ENCODE peak calls at places on chromosomes 13 and 19, in five cellular contexts. U is naive thymus-derived CD8-positive, alpha-beta T cell; B is thoracic aorta; Z is epithelial cell of prostate; K is iPS DF 6.9. L is an unnamed sample.
A peak's percentile ranks its signal among the peaks of the same experiment; 100 is the strongest.

GRCh38 chr19:28242317-28242927 is 970.5 kb downstream of the UQCRFS1 start:
- DNase-seq in U (no peak), B (no peak), Z (no peak), K (peak; percentile 50), L (no peak)

GRCh38 chr19:42250249-42250665 is 4.7 kb downstream of the ERF start:
- DNase-seq in U (no peak), B (no peak), Z (no peak), K (no peak), L (no peak)

GRCh38 chr19:1376415-1376805 is 7.3 kb upstream of the NDUFS7 start:
- DNase-seq in U (no peak), B (no peak), Z (no peak), K (no peak), L (no peak)

GRCh38 chr19:55647732-55648656 is at the start of gene CCDC106:
- DNase-seq in U (peak; percentile 36), B (no peak), Z (no peak), K (no peak), L (peak; percentile 34)

GRCh38 chr13:51330741-51331140 is 8.8 kb upstream of the SERPINE3 start:
- DNase-seq in U (no peak), B (no peak), Z (no peak), K (no peak), L (no peak)

GRCh38 chr19:52941941-52942370 is 18.7 kb upstream of the ZNF888 start:
- DNase-seq in U (no peak), B (no peak), Z (no peak), K (no peak), L (no peak)

GRCh38 chr13:106186366-106187030 is 349.0 kb downstream of the EFNB2 start:
- DNase-seq in U (no peak), B (no peak), Z (no peak), K (no peak), L (no peak)

GRCh38 chr19:4619668-4620294 is 19.5 kb upstream of the TNFAIP8L1 start:
- DNase-seq in U (no peak), B (no peak), Z (no peak), K (no peak), L (no peak)

GRCh38 chr19:55266404-55266803 is 7.6 kb upstream of the PPP6R1 start:
- DNase-seq in U (no peak), B (no peak), Z (no peak), K (no peak), L (no peak)

GRCh38 chr13:51523082-51523518 is 61.2 kb upstream of the WDFY2 start:
- DNase-seq in U (no peak), B (no peak), Z (peak; percentile 41), K (no peak), L (no peak)

GRCh38 chr19:43883864-43884263 is 51.2 kb downstream of the ZNF45 start:
- DNase-seq in U (no peak), B (no peak), Z (no peak), K (no peak), L (no peak)

GRCh38 chr19:7928741-7929701 is 3.1 kb upstream of the CTXN1 start:
- DNase-seq in U (peak; percentile 76), B (no peak), Z (peak; percentile 49), K (no peak), L (peak; percentile 49)

GRCh38 chr19:10299545-10300458 is 9.8 kb downstream of the ZGLP1 start:
- DNase-seq in U (no peak), B (no peak), Z (no peak), K (no peak), L (no peak)

GRCh38 chr13:50485979-50486935 is 357.2 kb downstream of the DLEU7 start:
- DNase-seq in U (no peak), B (no peak), Z (no peak), K (no peak), L (no peak)

GRCh38 chr13:32881074-32881791 is 135.0 kb upstream of the KL start:
- DNase-seq in U (no peak), B (no peak), Z (no peak), K (no peak), L (no peak)

GRCh38 chr13:44132710-44133109 is 240.9 kb upstream of the SERP2 start:
- DNase-seq in U (no peak), B (peak; percentile 59), Z (no peak), K (no peak), L (no peak)

GRCh38 chr19:40663712-40664692 is 26.4 kb downstream of the NUMBL start:
- DNase-seq in U (no peak), B (no peak), Z (no peak), K (no peak), L (no peak)

GRCh38 chr13:49954674-49955455 is 18.7 kb upstream of the SPRYD7 start:
- DNase-seq in U (no peak), B (no peak), Z (no peak), K (no peak), L (no peak)

GRCh38 chr13:41985788-41986508 is 25.0 kb upstream of the VWA8 start:
- DNase-seq in U (no peak), B (no peak), Z (no peak), K (no peak), L (no peak)

GRCh38 chr13:75813323-75813722 is 177.2 kb downstream of the LMO7 start:
- DNase-seq in U (no peak), B (no peak), Z (no peak), K (no peak), L (no peak)

GRCh38 chr19:934865-935422 is 9.1 kb downstream of the ARID3A start:
- DNase-seq in U (no peak), B (no peak), Z (no peak), K (no peak), L (no peak)

GRCh38 chr19:46297700-46298476 is 1.0 kb downstream of the HIF3A start:
- DNase-seq in U (no peak), B (peak; percentile 47), Z (no peak), K (no peak), L (no peak)

GRCh38 chr19:6521718-6522646 is 8.8 kb upstream of the TNFSF9 start:
- DNase-seq in U (no peak), B (no peak), Z (no peak), K (no peak), L (no peak)

GRCh38 chr13:77339408-77339807 is 12.5 kb upstream of the MYCBP2 start:
- DNase-seq in U (no peak), B (no peak), Z (no peak), K (no peak), L (no peak)

GRCh38 chr13:37443538-37443937 is 155.0 kb downstream of the POSTN start:
- DNase-seq in U (no peak), B (no peak), Z (peak; percentile 93), K (no peak), L (no peak)

GRCh38 chr13:80011448-80012212 is 329.3 kb downstream of the SPRY2 start:
- DNase-seq in U (no peak), B (no peak), Z (no peak), K (no peak), L (no peak)

GRCh38 chr19:54155694-54156093 is 3.8 kb downstream of the LENG1 start:
- DNase-seq in U (no peak), B (no peak), Z (no peak), K (no peak), L (no peak)

GRCh38 chr19:22622901-22623840 is 11.0 kb upstream of the ZNF492 start:
- DNase-seq in U (no peak), B (no peak), Z (no peak), K (no peak), L (no peak)

GRCh38 chr13:57634829-57635165 is 3.3 kb downstream of the PCDH17 start:
- DNase-seq in U (no peak), B (no peak), Z (no peak), K (no peak), L (no peak)

GRCh38 chr19:46442808-46443450 is 14.2 kb upstream of the PNMA8C start:
- DNase-seq in U (no peak), B (no peak), Z (no peak), K (no peak), L (no peak)